ENCODE peak calls at places on chromosomes 6 and 20, in five cellular contexts. B, T, K, S and I are unnamed samples.

GRCh38 chr6:100685747-100686146 is 195.4 kb downstream of the ASCC3 start:
- DNase-seq in B (no peak), T (no peak), K (no peak), S (peak; percentile 7), I (no peak)

GRCh38 chr6:7910298-7910653 is 312 bp downstream of the TXNDC5 start:
- DNase-seq in B (no peak), T (no peak), K (no peak), S (no peak), I (no peak)

GRCh38 chr6:165905744-165906143 is 242.7 kb upstream of the PDE10A start:
- DNase-seq in B (no peak), T (no peak), K (no peak), S (no peak), I (no peak)

GRCh38 chr6:112221561-112221960 is 32.8 kb downstream of the LAMA4 start:
- DNase-seq in B (no peak), T (no peak), K (no peak), S (no peak), I (no peak)

GRCh38 chr6:142440603-142441293 is 138.9 kb downstream of the ADGRG6 start:
- DNase-seq in B (no peak), T (no peak), K (peak; percentile 24), S (no peak), I (no peak)

GRCh38 chr6:26223213-26223612 is 136.0 kb downstream of the HFE start:
- DNase-seq in B (no peak), T (no peak), K (no peak), S (peak; percentile 33), I (no peak)

GRCh38 chr6:21342496-21342895 is 251.1 kb upstream of the SOX4 start:
- DNase-seq in B (no peak), T (no peak), K (no peak), S (no peak), I (no peak)

GRCh38 chr6:167827588-167828324 is 1.0 kb downstream of the AFDN start:
- DNase-seq in B (peak; percentile 83), T (peak; percentile 61), K (peak; percentile 77), S (peak; percentile 18), I (no peak)

GRCh38 chr20:46619445-46619844 is 31.8 kb downstream of the SLC13A3 start:
- DNase-seq in B (no peak), T (no peak), K (no peak), S (no peak), I (no peak)

GRCh38 chr6:10332121-10332520 is 82.8 kb downstream of the TFAP2A start:
- DNase-seq in B (no peak), T (no peak), K (no peak), S (no peak), I (no peak)

GRCh38 chr6:23663652-23664051 is 462.4 kb upstream of the NRSN1 start:
- DNase-seq in B (no peak), T (no peak), K (no peak), S (no peak), I (no peak)

GRCh38 chr20:32980131-32980941 is 23.9 kb downstream of the SUN5 start:
- DNase-seq in B (no peak), T (no peak), K (peak; percentile 57), S (no peak), I (peak; percentile 85)

GRCh38 chr6:13357551-13358075 is 29.3 kb upstream of the TBC1D7 start:
- DNase-seq in B (no peak), T (no peak), K (peak; percentile 70), S (peak; percentile 77), I (peak; percentile 43)

GRCh38 chr20:21981179-21981578 is 275.7 kb downstream of the PAX1 start:
- DNase-seq in B (no peak), T (no peak), K (no peak), S (no peak), I (no peak)

GRCh38 chr20:46060301-46060881 is 29.4 kb downstream of the NCOA5 start:
- DNase-seq in B (no peak), T (no peak), K (no peak), S (no peak), I (no peak)

GRCh38 chr6:144449911-144450690 is 165.0 kb downstream of the UTRN start:
- DNase-seq in B (no peak), T (no peak), K (peak; percentile 62), S (no peak), I (no peak)

GRCh38 chr6:154481541-154482013 is 28.9 kb downstream of the CNKSR3 start:
- DNase-seq in B (no peak), T (no peak), K (no peak), S (no peak), I (no peak)

GRCh38 chr20:23937303-23938117 is 51.1 kb downstream of the GGTLC1 start:
- DNase-seq in B (no peak), T (peak; percentile 54), K (peak; percentile 76), S (peak; percentile 36), I (peak; percentile 84)

GRCh38 chr6:154510144-154510905 is at the start of gene CNKSR3:
- DNase-seq in B (peak; percentile 91), T (peak; percentile 93), K (peak; percentile 100), S (peak; percentile 95), I (peak; percentile 65)

GRCh38 chr6:113361014-113361645 is 496.0 kb upstream of the MARCKS start:
- DNase-seq in B (no peak), T (no peak), K (no peak), S (peak; percentile 85), I (no peak)

GRCh38 chr20:50713677-50714101 is 17.7 kb upstream of the PARD6B start:
- DNase-seq in B (no peak), T (peak; percentile 60), K (peak; percentile 49), S (peak; percentile 61), I (no peak)

GRCh38 chr6:4466260-4466659 is 309.9 kb upstream of the CDYL start:
- DNase-seq in B (no peak), T (peak; percentile 58), K (no peak), S (peak; percentile 68), I (no peak)

GRCh38 chr20:49727473-49727872 is 13.8 kb upstream of the B4GALT5 start:
- DNase-seq in B (no peak), T (no peak), K (no peak), S (no peak), I (no peak)

GRCh38 chr20:59149678-59150504 is 13.7 kb upstream of the ZNF831 start:
- DNase-seq in B (no peak), T (no peak), K (no peak), S (no peak), I (no peak)

GRCh38 chr20:22905667-22906066 is 129.4 kb upstream of the SSTR4 start:
- DNase-seq in B (no peak), T (no peak), K (no peak), S (no peak), I (peak; percentile 51)

GRCh38 chr20:52340036-52340634 is 148.6 kb upstream of the ZFP64 start:
- DNase-seq in B (no peak), T (no peak), K (no peak), S (no peak), I (no peak)

GRCh38 chr20:17610566-17611289 is 40.9 kb downstream of the DSTN start:
- DNase-seq in B (peak; percentile 78), T (peak; percentile 66), K (no peak), S (no peak), I (no peak)

GRCh38 chr6:47109281-47109680 is 67.1 kb upstream of the ADGRF1 start:
- DNase-seq in B (no peak), T (no peak), K (no peak), S (no peak), I (no peak)

GRCh38 chr6:129644567-129645015 is 65.4 kb downstream of the ARHGAP18 start:
- DNase-seq in B (no peak), T (no peak), K (no peak), S (peak; percentile 76), I (no peak)

GRCh38 chr6:37020426-37021211 is 15.2 kb downstream of the FGD2 start:
- DNase-seq in B (no peak), T (peak; percentile 77), K (no peak), S (no peak), I (no peak)

DNA sequence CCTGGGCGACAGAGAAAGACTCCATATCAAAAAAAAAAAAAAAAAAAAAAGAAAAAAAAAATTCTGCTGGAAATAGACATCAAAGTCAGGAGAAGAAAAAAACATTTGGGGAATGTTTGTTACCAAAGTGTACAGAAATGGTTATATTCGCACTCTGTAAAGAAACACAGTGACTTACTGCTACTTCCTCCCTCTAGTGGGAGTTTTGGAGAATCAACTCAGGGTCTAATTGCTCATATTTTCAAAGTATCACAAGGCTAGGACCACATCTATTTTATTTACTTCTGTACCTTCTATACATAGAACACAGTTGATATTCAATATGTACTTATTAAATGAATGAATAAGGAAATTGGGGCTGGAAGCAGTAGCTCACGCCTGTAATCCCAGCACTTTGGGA is 24.4 kb downstream of the ARG1 start:
- DNase-seq in B (no peak), T (no peak), K (no peak), S (no peak), I (no peak)
- TF ChIP-seq CTCF in B (no peak), T (peak; percentile 8), K (peak; percentile 43), S (no peak), I (no peak)

DNA sequence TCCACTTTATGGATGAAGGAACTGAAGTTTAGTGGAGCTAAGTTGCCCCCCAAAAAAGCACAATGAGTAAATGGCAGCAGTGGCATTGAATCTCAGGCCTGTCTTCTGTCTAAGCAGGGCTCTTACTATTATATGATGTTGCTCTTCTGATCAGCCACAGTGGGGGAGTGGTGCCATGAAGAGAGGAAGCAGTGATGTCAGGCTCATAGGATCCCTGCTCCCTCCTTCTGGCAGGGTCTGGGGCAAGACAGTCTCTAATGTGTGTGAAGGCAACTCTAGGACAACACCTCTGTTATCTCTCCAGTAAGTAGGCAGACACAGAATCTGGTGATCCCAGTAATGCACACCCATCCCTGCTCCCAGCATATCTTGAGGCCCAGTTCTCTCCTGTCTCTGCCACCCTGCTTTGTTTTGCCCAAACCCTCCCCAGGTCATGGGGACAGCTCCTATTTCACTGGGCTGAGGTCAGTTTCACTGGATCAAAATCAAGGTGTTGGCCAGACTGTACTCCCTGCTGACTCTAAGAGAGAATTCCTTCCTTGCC is 8.8 kb downstream of the C20orf202 start:
- DNase-seq in B (no peak), T (no peak), K (no peak), S (no peak), I (no peak)
- H3K27me3 ChIP-seq in B (no peaks in the 10 kb centered on the region), T (no peaks in the 10 kb centered on the region), K (peaks cover 58% of the 10 kb centered on the region), S (peaks cover 35% of the 10 kb centered on the region), I (no peaks in the 10 kb centered on the region)

DNA sequence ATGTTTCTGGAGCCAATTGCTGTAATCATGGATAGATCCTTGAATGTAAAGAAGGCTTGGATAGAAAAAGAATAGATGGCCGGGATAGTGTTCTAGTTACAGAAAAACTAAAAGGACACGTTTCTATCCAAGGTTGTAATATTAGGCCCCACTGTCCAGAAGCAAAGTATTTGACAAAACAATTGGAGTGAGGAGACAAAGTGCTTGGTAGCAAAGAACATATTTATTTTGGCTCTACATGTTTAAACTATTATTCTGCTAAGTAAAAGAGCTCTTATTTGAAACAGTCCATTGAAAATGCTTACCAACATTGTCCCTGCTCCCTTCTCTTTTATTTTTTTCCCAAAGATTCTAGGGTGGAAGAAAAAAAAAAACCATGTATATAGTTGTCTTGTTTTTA is 94.4 kb downstream of the MYO6 start:
- DNase-seq in B (no peak), T (no peak), K (no peak), S (no peak), I (no peak)
- H3K27ac ChIP-seq in B (no peak overlapping the region), T (no peak overlapping the region), K (no peak overlapping the region), S (no peak overlapping the region), I (no peak overlapping the region)

DNA sequence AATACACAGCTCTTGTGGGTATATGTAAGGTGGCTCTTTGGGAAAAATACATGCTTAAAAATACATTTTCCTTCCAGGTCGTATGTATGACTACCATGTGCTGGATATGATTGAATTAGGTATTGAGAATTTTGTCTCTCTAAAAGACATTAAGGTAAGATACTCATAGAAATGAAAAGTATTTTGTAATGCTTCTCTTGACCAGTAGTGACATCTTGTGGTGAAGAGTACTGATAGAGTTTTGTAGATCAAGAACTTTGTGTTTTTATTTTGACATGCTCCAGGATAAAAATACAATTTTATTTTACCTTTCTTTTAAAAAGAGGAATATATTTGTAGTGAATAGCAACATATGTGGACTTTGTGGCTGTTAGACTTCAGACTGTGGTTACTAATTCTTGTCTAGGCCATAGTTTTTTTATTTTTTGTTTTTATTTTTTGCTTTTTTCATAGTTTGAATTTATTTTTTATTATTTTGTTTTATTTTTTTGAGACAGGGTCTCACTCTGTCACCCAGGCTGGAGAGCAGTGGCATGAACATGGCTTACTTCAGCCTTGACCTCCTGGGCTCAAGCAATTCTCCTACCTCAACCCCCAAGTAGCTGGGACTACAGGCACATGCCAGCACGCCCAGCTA is 17.9 kb downstream of the RPF2 start:
- DNase-seq in B (no peak), T (no peak), K (peak; percentile 16), S (peak; percentile 46), I (no peak)
- TF ChIP-seq CTCF in B (peak; percentile 20), T (peak; percentile 13), K (peak; percentile 60), S (peak; percentile 56), I (peak; percentile 60)